ENCODE peak calls at places on chromosomes 12 and 14, in seven cellular contexts. One of them, this sample, is unnamed.

GRCh38 chr14:32307881-32308582 is 21.1 kb upstream of the AKAP6 start:
- DNase-seq in SK-N-SH: no peak
- DNase-seq in HCT116: no peak
- DNase-seq in K562: no peak
- DNase-seq in GM12878: no peak
- DNase-seq in H1: no peak
- DNase-seq in HepG2: peak
- DNase-seq in this sample: peak

GRCh38 chr12:57896437-57897201 is 44.7 kb upstream of the ATP23 start:
- DNase-seq in SK-N-SH: peak
- DNase-seq in HCT116: no peak
- DNase-seq in K562: no peak
- DNase-seq in GM12878: no peak
- DNase-seq in H1: no peak
- DNase-seq in HepG2: no peak
- DNase-seq in this sample: no peak

GRCh38 chr12:112496493-112496892 is 77.7 kb downstream of the PTPN11 start:
- DNase-seq in SK-N-SH: no peak
- DNase-seq in HCT116: no peak
- DNase-seq in K562: no peak
- DNase-seq in GM12878: peak
- DNase-seq in H1: no peak
- DNase-seq in HepG2: no peak
- DNase-seq in this sample: no peak

GRCh38 chr14:65456247-65456646 is 43.7 kb downstream of the FUT8 start:
- DNase-seq in SK-N-SH: no peak
- DNase-seq in HCT116: no peak
- DNase-seq in K562: no peak
- DNase-seq in GM12878: no peak
- DNase-seq in H1: no peak
- DNase-seq in HepG2: no peak
- DNase-seq in this sample: no peak

GRCh38 chr14:59214702-59215302 is 26.3 kb downstream of the DAAM1 start:
- DNase-seq in SK-N-SH: no peak
- DNase-seq in HCT116: no peak
- DNase-seq in K562: no peak
- DNase-seq in GM12878: peak
- DNase-seq in H1: no peak
- DNase-seq in HepG2: no peak
- DNase-seq in this sample: no peak

GRCh38 chr12:3947781-3948180 is 74.6 kb upstream of the PARP11 start:
- DNase-seq in SK-N-SH: no peak
- DNase-seq in HCT116: no peak
- DNase-seq in K562: no peak
- DNase-seq in GM12878: no peak
- DNase-seq in H1: no peak
- DNase-seq in HepG2: no peak
- DNase-seq in this sample: no peak

GRCh38 chr14:63986789-63987533 is 134.2 kb downstream of the SYNE2 start:
- DNase-seq in SK-N-SH: no peak
- DNase-seq in HCT116: no peak
- DNase-seq in K562: no peak
- DNase-seq in GM12878: no peak
- DNase-seq in H1: no peak
- DNase-seq in HepG2: no peak
- DNase-seq in this sample: no peak

GRCh38 chr14:104428333-104428851 is 151.2 kb upstream of the C14orf180 start:
- DNase-seq in SK-N-SH: no peak
- DNase-seq in HCT116: no peak
- DNase-seq in K562: no peak
- DNase-seq in GM12878: no peak
- DNase-seq in H1: no peak
- DNase-seq in HepG2: no peak
- DNase-seq in this sample: no peak

GRCh38 chr12:124544311-124544970 is 23.0 kb downstream of the NCOR2 start:
- DNase-seq in SK-N-SH: peak
- DNase-seq in HCT116: no peak
- DNase-seq in K562: no peak
- DNase-seq in GM12878: no peak
- DNase-seq in H1: no peak
- DNase-seq in HepG2: no peak
- DNase-seq in this sample: no peak

GRCh38 chr12:84913151-84913550 is 552 bp upstream of the SLC6A15 start:
- DNase-seq in SK-N-SH: peak
- DNase-seq in HCT116: no peak
- DNase-seq in K562: no peak
- DNase-seq in GM12878: no peak
- DNase-seq in H1: no peak
- DNase-seq in HepG2: no peak
- DNase-seq in this sample: no peak

GRCh38 chr12:117643971-117644370 is 282.5 kb upstream of the NOS1 start:
- DNase-seq in SK-N-SH: peak
- DNase-seq in HCT116: no peak
- DNase-seq in K562: no peak
- DNase-seq in GM12878: no peak
- DNase-seq in H1: no peak
- DNase-seq in HepG2: no peak
- DNase-seq in this sample: no peak

DNA sequence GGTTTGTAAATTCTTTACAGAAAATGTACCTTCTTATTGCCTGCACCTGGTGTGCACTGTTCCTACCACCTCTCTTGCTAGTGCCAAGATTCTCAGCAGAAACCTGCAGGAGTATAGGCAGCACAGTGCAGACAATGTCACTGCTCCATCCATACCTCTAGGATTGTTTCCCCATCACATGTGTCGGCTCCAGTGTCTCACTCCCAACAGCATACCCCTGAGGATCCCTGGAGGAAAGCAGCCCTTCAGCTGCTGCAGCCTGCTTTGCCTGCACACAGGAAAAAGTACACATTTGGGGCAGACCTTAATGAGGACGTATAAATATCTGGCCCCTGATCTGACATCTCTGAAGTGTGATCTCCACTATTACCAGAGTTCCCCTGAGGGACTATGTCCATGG is 235.5 kb downstream of the MDGA2 start:
- DNase-seq in SK-N-SH: no peak
- DNase-seq in HCT116: no peak
- DNase-seq in K562: no peak
- DNase-seq in GM12878: no peak
- DNase-seq in H1: no peak
- DNase-seq in HepG2: no peak
- DNase-seq in this sample: no peak
- TF ChIP-seq JUND in SK-N-SH: no peak
- TF ChIP-seq JUND in HCT116: no peak
- TF ChIP-seq JUND in K562: no peak
- TF ChIP-seq JUND in GM12878: no peak
- TF ChIP-seq JUND in H1: no peak
- TF ChIP-seq JUND in HepG2: no peak
- TF ChIP-seq JUND in this sample: no peak

GRCh38 chr12:94089891-94090290 is 58.5 kb upstream of the PLXNC1 start:
- DNase-seq in SK-N-SH: no peak
- DNase-seq in HCT116: no peak
- DNase-seq in K562: peak
- DNase-seq in GM12878: no peak
- DNase-seq in H1: no peak
- DNase-seq in HepG2: no peak
- DNase-seq in this sample: no peak
- TF ChIP-seq JUND in SK-N-SH: no peak
- TF ChIP-seq JUND in HCT116: no peak
- TF ChIP-seq JUND in K562: no peak
- TF ChIP-seq JUND in GM12878: no peak
- TF ChIP-seq JUND in H1: no peak
- TF ChIP-seq JUND in HepG2: no peak
- TF ChIP-seq JUND in this sample: no peak

GRCh38 chr12:62737201-62737600 is 197.7 kb downstream of the PPM1H start:
- DNase-seq in SK-N-SH: no peak
- DNase-seq in HCT116: no peak
- DNase-seq in K562: no peak
- DNase-seq in GM12878: no peak
- DNase-seq in H1: no peak
- DNase-seq in HepG2: no peak
- DNase-seq in this sample: no peak

GRCh38 chr12:62731378-62731710 is 203.6 kb downstream of the PPM1H start:
- DNase-seq in SK-N-SH: no peak
- DNase-seq in HCT116: no peak
- DNase-seq in K562: no peak
- DNase-seq in GM12878: no peak
- DNase-seq in H1: no peak
- DNase-seq in HepG2: no peak
- DNase-seq in this sample: no peak

GRCh38 chr12:62730649-62731377 is 204.1 kb downstream of the PPM1H start:
- DNase-seq in SK-N-SH: no peak
- DNase-seq in HCT116: no peak
- DNase-seq in K562: no peak
- DNase-seq in GM12878: no peak
- DNase-seq in H1: no peak
- DNase-seq in HepG2: no peak
- DNase-seq in this sample: peak

GRCh38 chr12:62736596-62736995 is 198.4 kb downstream of the PPM1H start:
- DNase-seq in SK-N-SH: no peak
- DNase-seq in HCT116: no peak
- DNase-seq in K562: no peak
- DNase-seq in GM12878: no peak
- DNase-seq in H1: no peak
- DNase-seq in HepG2: no peak
- DNase-seq in this sample: no peak

GRCh38 chr12:62732861-62733427 is 202.0 kb downstream of the PPM1H start:
- DNase-seq in SK-N-SH: no peak
- DNase-seq in HCT116: peak
- DNase-seq in K562: no peak
- DNase-seq in GM12878: no peak
- DNase-seq in H1: no peak
- DNase-seq in HepG2: no peak
- DNase-seq in this sample: no peak
- TF ChIP-seq JUND in SK-N-SH: peak
- TF ChIP-seq JUND in HCT116: peak
- TF ChIP-seq JUND in K562: peak
- TF ChIP-seq JUND in GM12878: no peak
- TF ChIP-seq JUND in H1: no peak
- TF ChIP-seq JUND in HepG2: no peak
- TF ChIP-seq JUND in this sample: no peak

DNA sequence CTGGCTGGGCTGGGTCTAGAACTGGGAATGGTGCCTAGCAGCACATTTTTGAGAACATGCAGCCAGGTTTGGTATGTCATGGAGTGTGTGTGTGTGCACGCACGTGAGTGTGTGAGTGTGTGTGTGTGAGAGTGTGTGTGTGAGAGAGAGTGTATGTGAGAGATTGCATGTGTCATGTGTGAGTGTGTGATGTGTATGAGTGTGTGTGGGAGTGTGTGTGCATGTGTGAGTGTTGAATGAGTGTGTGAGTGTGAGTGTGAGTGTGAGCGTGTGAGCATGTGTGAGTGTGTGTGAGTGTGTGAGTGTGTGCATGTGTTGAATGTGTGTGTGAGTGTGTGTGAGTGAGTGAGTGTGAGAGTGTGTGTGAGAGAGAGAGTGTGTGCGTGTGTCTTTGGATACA is 108.9 kb upstream of the ETV6 start:
- DNase-seq in SK-N-SH: no peak
- DNase-seq in HCT116: no peak
- DNase-seq in K562: no peak
- DNase-seq in GM12878: no peak
- DNase-seq in H1: no peak
- DNase-seq in HepG2: no peak
- DNase-seq in this sample: no peak
- TF ChIP-seq JUND in SK-N-SH: no peak
- TF ChIP-seq JUND in HCT116: no peak
- TF ChIP-seq JUND in K562: no peak
- TF ChIP-seq JUND in GM12878: no peak
- TF ChIP-seq JUND in H1: no peak
- TF ChIP-seq JUND in HepG2: no peak
- TF ChIP-seq JUND in this sample: no peak

GRCh38 chr14:29222671-29223268 is 456.2 kb downstream of the FOXG1 start:
- DNase-seq in SK-N-SH: peak
- DNase-seq in HCT116: no peak
- DNase-seq in K562: no peak
- DNase-seq in GM12878: no peak
- DNase-seq in H1: no peak
- DNase-seq in HepG2: peak
- DNase-seq in this sample: peak
- TF ChIP-seq JUND in SK-N-SH: no peak
- TF ChIP-seq JUND in HCT116: no peak
- TF ChIP-seq JUND in K562: no peak
- TF ChIP-seq JUND in GM12878: no peak
- TF ChIP-seq JUND in H1: no peak
- TF ChIP-seq JUND in HepG2: no peak
- TF ChIP-seq JUND in this sample: no peak

GRCh38 chr14:99950191-99950590 is 115.0 kb upstream of the EVL start:
- DNase-seq in SK-N-SH: no peak
- DNase-seq in HCT116: no peak
- DNase-seq in K562: no peak
- DNase-seq in GM12878: no peak
- DNase-seq in H1: no peak
- DNase-seq in HepG2: no peak
- DNase-seq in this sample: no peak
- TF ChIP-seq JUND in SK-N-SH: no peak
- TF ChIP-seq JUND in HCT116: no peak
- TF ChIP-seq JUND in K562: no peak
- TF ChIP-seq JUND in GM12878: no peak
- TF ChIP-seq JUND in H1: no peak
- TF ChIP-seq JUND in HepG2: no peak
- TF ChIP-seq JUND in this sample: no peak

This sample was measured in T47D.